ENCODE peak calls at places on chromosomes 12 and 14, in seven cellular contexts. One of them, this sample, is unnamed.

GRCh38 chr14:74302160-74302628 is 540 bp downstream of the ABCD4 start:
- DNase-seq in endothelial cell: no peak
- DNase-seq in fibroblast of mammary gland: peak
- DNase-seq in iris pigment epithelial cell: peak
- DNase-seq in effector memory CD8-positive, alpha-beta T cell: peak
- DNase-seq in T-helper 17 cell: no peak
- DNase-seq in thoracic aorta: no peak
- DNase-seq in this sample: no peak

GRCh38 chr12:21257172-21257571 is 77.5 kb downstream of the SLCO1A2 start:
- DNase-seq in endothelial cell: no peak
- DNase-seq in fibroblast of mammary gland: no peak
- DNase-seq in iris pigment epithelial cell: no peak
- DNase-seq in effector memory CD8-positive, alpha-beta T cell: no peak
- DNase-seq in T-helper 17 cell: no peak
- DNase-seq in thoracic aorta: no peak
- DNase-seq in this sample: no peak

GRCh38 chr12:58247633-58248032 is 306.3 kb downstream of the ATP23 start:
- DNase-seq in endothelial cell: no peak
- DNase-seq in fibroblast of mammary gland: no peak
- DNase-seq in iris pigment epithelial cell: no peak
- DNase-seq in effector memory CD8-positive, alpha-beta T cell: no peak
- DNase-seq in T-helper 17 cell: no peak
- DNase-seq in thoracic aorta: no peak
- DNase-seq in this sample: no peak

GRCh38 chr12:3611853-3612703 is 121.1 kb downstream of the PRMT8 start:
- DNase-seq in endothelial cell: no peak
- DNase-seq in fibroblast of mammary gland: no peak
- DNase-seq in iris pigment epithelial cell: no peak
- DNase-seq in effector memory CD8-positive, alpha-beta T cell: no peak
- DNase-seq in T-helper 17 cell: no peak
- DNase-seq in thoracic aorta: no peak
- DNase-seq in this sample: peak

GRCh38 chr14:96055065-96055752 is 16.0 kb downstream of the C14orf132 start:
- DNase-seq in endothelial cell: no peak
- DNase-seq in fibroblast of mammary gland: peak
- DNase-seq in iris pigment epithelial cell: no peak
- DNase-seq in effector memory CD8-positive, alpha-beta T cell: no peak
- DNase-seq in T-helper 17 cell: no peak
- DNase-seq in thoracic aorta: no peak
- DNase-seq in this sample: no peak

GRCh38 chr12:113299619-113300237 is 35.2 kb downstream of the SLC8B1 start:
- DNase-seq in endothelial cell: no peak
- DNase-seq in fibroblast of mammary gland: peak
- DNase-seq in iris pigment epithelial cell: peak
- DNase-seq in effector memory CD8-positive, alpha-beta T cell: no peak
- DNase-seq in T-helper 17 cell: no peak
- DNase-seq in thoracic aorta: peak
- DNase-seq in this sample: no peak

GRCh38 chr14:26841920-26842741 is 244.3 kb upstream of the NOVA1 start:
- DNase-seq in endothelial cell: no peak
- DNase-seq in fibroblast of mammary gland: peak
- DNase-seq in iris pigment epithelial cell: peak
- DNase-seq in effector memory CD8-positive, alpha-beta T cell: no peak
- DNase-seq in T-helper 17 cell: no peak
- DNase-seq in thoracic aorta: no peak
- DNase-seq in this sample: no peak

GRCh38 chr14:23171251-23171975 is 12.0 kb downstream of the SLC7A8 start:
- DNase-seq in endothelial cell: no peak
- DNase-seq in fibroblast of mammary gland: peak
- DNase-seq in iris pigment epithelial cell: no peak
- DNase-seq in effector memory CD8-positive, alpha-beta T cell: no peak
- DNase-seq in T-helper 17 cell: no peak
- DNase-seq in thoracic aorta: no peak
- DNase-seq in this sample: no peak

GRCh38 chr12:62800707-62801400 is 134.1 kb downstream of the PPM1H start:
- DNase-seq in endothelial cell: no peak
- DNase-seq in fibroblast of mammary gland: peak
- DNase-seq in iris pigment epithelial cell: no peak
- DNase-seq in effector memory CD8-positive, alpha-beta T cell: no peak
- DNase-seq in T-helper 17 cell: no peak
- DNase-seq in thoracic aorta: no peak
- DNase-seq in this sample: no peak

GRCh38 chr14:53055003-53055402 is 98.1 kb downstream of the DDHD1 start:
- DNase-seq in endothelial cell: no peak
- DNase-seq in fibroblast of mammary gland: peak
- DNase-seq in iris pigment epithelial cell: peak
- DNase-seq in effector memory CD8-positive, alpha-beta T cell: no peak
- DNase-seq in T-helper 17 cell: no peak
- DNase-seq in thoracic aorta: no peak
- DNase-seq in this sample: no peak

GRCh38 chr12:89382366-89382765 is 30.1 kb upstream of the DUSP6 start:
- DNase-seq in endothelial cell: no peak
- DNase-seq in fibroblast of mammary gland: no peak
- DNase-seq in iris pigment epithelial cell: no peak
- DNase-seq in effector memory CD8-positive, alpha-beta T cell: no peak
- DNase-seq in T-helper 17 cell: no peak
- DNase-seq in thoracic aorta: no peak
- DNase-seq in this sample: no peak

GRCh38 chr14:22824711-22825359 is 4.9 kb upstream of the MRPL52 start:
- DNase-seq in endothelial cell: no peak
- DNase-seq in fibroblast of mammary gland: peak
- DNase-seq in iris pigment epithelial cell: peak
- DNase-seq in effector memory CD8-positive, alpha-beta T cell: no peak
- DNase-seq in T-helper 17 cell: no peak
- DNase-seq in thoracic aorta: no peak
- DNase-seq in this sample: no peak

GRCh38 chr12:115632323-115632722 is 645.2 kb downstream of the MED13L start:
- DNase-seq in endothelial cell: no peak
- DNase-seq in fibroblast of mammary gland: peak
- DNase-seq in iris pigment epithelial cell: peak
- DNase-seq in effector memory CD8-positive, alpha-beta T cell: no peak
- DNase-seq in T-helper 17 cell: no peak
- DNase-seq in thoracic aorta: no peak
- DNase-seq in this sample: no peak

GRCh38 chr14:31965735-31966598 is 111.1 kb upstream of the ARHGAP5 start:
- DNase-seq in endothelial cell: no peak
- DNase-seq in fibroblast of mammary gland: no peak
- DNase-seq in iris pigment epithelial cell: peak
- DNase-seq in effector memory CD8-positive, alpha-beta T cell: no peak
- DNase-seq in T-helper 17 cell: no peak
- DNase-seq in thoracic aorta: no peak
- DNase-seq in this sample: no peak

GRCh38 chr12:57881035-57881973 is 34.8 kb upstream of the CTDSP2 start:
- DNase-seq in endothelial cell: no peak
- DNase-seq in fibroblast of mammary gland: peak
- DNase-seq in iris pigment epithelial cell: peak
- DNase-seq in effector memory CD8-positive, alpha-beta T cell: no peak
- DNase-seq in T-helper 17 cell: no peak
- DNase-seq in thoracic aorta: no peak
- DNase-seq in this sample: no peak

GRCh38 chr14:33634631-33635030 is 316.2 kb downstream of the EGLN3 start:
- DNase-seq in endothelial cell: no peak
- DNase-seq in fibroblast of mammary gland: peak
- DNase-seq in iris pigment epithelial cell: peak
- DNase-seq in effector memory CD8-positive, alpha-beta T cell: no peak
- DNase-seq in T-helper 17 cell: no peak
- DNase-seq in thoracic aorta: no peak
- DNase-seq in this sample: no peak

GRCh38 chr14:102057480-102058114 is 29.2 kb downstream of the HSP90AA1 start:
- DNase-seq in endothelial cell: no peak
- DNase-seq in fibroblast of mammary gland: no peak
- DNase-seq in iris pigment epithelial cell: no peak
- DNase-seq in effector memory CD8-positive, alpha-beta T cell: peak
- DNase-seq in T-helper 17 cell: no peak
- DNase-seq in thoracic aorta: no peak
- DNase-seq in this sample: no peak

GRCh38 chr14:77599894-77600293 is 16.5 kb downstream of the SPTLC2 start:
- DNase-seq in endothelial cell: no peak
- DNase-seq in fibroblast of mammary gland: no peak
- DNase-seq in iris pigment epithelial cell: no peak
- DNase-seq in effector memory CD8-positive, alpha-beta T cell: no peak
- DNase-seq in T-helper 17 cell: no peak
- DNase-seq in thoracic aorta: no peak
- DNase-seq in this sample: no peak

GRCh38 chr14:88251650-88252049 is 71.4 kb downstream of the KCNK10 start:
- DNase-seq in endothelial cell: no peak
- DNase-seq in fibroblast of mammary gland: no peak
- DNase-seq in iris pigment epithelial cell: no peak
- DNase-seq in effector memory CD8-positive, alpha-beta T cell: no peak
- DNase-seq in T-helper 17 cell: no peak
- DNase-seq in thoracic aorta: no peak
- DNase-seq in this sample: no peak

GRCh38 chr12:118302053-118302452 is 70.7 kb downstream of the TAOK3 start:
- DNase-seq in endothelial cell: no peak
- DNase-seq in fibroblast of mammary gland: peak
- DNase-seq in iris pigment epithelial cell: peak
- DNase-seq in effector memory CD8-positive, alpha-beta T cell: no peak
- DNase-seq in T-helper 17 cell: no peak
- DNase-seq in thoracic aorta: no peak
- DNase-seq in this sample: no peak

GRCh38 chr14:64688801-64689200 is 15.4 kb upstream of the PLEKHG3 start:
- DNase-seq in endothelial cell: no peak
- DNase-seq in fibroblast of mammary gland: no peak
- DNase-seq in iris pigment epithelial cell: no peak
- DNase-seq in effector memory CD8-positive, alpha-beta T cell: no peak
- DNase-seq in T-helper 17 cell: no peak
- DNase-seq in thoracic aorta: no peak
- DNase-seq in this sample: no peak

GRCh38 chr12:43826681-43827458 is 9.0 kb upstream of the TMEM117 start:
- DNase-seq in endothelial cell: no peak
- DNase-seq in fibroblast of mammary gland: no peak
- DNase-seq in iris pigment epithelial cell: peak
- DNase-seq in effector memory CD8-positive, alpha-beta T cell: no peak
- DNase-seq in T-helper 17 cell: no peak
- DNase-seq in thoracic aorta: no peak
- DNase-seq in this sample: no peak

GRCh38 chr12:121494093-121494787 is 86.6 kb downstream of the KDM2B start:
- DNase-seq in endothelial cell: peak
- DNase-seq in fibroblast of mammary gland: peak
- DNase-seq in iris pigment epithelial cell: peak
- DNase-seq in effector memory CD8-positive, alpha-beta T cell: peak
- DNase-seq in T-helper 17 cell: peak
- DNase-seq in thoracic aorta: no peak
- DNase-seq in this sample: no peak

GRCh38 chr14:68978550-68978911 is 571 bp downstream of the ACTN1 start:
- DNase-seq in endothelial cell: peak
- DNase-seq in fibroblast of mammary gland: no peak
- DNase-seq in iris pigment epithelial cell: peak
- DNase-seq in effector memory CD8-positive, alpha-beta T cell: no peak
- DNase-seq in T-helper 17 cell: peak
- DNase-seq in thoracic aorta: no peak
- DNase-seq in this sample: no peak

GRCh38 chr14:105180598-105181528 is at the start of gene NUDT14:
- DNase-seq in endothelial cell: peak
- DNase-seq in fibroblast of mammary gland: no peak
- DNase-seq in iris pigment epithelial cell: peak
- DNase-seq in effector memory CD8-positive, alpha-beta T cell: peak
- DNase-seq in T-helper 17 cell: peak
- DNase-seq in thoracic aorta: no peak
- DNase-seq in this sample: no peak

GRCh38 chr12:118136559-118137003 is 657 bp downstream of the PEBP1 start:
- DNase-seq in endothelial cell: peak
- DNase-seq in fibroblast of mammary gland: peak
- DNase-seq in iris pigment epithelial cell: peak
- DNase-seq in effector memory CD8-positive, alpha-beta T cell: peak
- DNase-seq in T-helper 17 cell: no peak
- DNase-seq in thoracic aorta: peak
- DNase-seq in this sample: peak

GRCh38 chr12:43988838-43989560 is 153.1 kb downstream of the TMEM117 start:
- DNase-seq in endothelial cell: no peak
- DNase-seq in fibroblast of mammary gland: peak
- DNase-seq in iris pigment epithelial cell: peak
- DNase-seq in effector memory CD8-positive, alpha-beta T cell: no peak
- DNase-seq in T-helper 17 cell: no peak
- DNase-seq in thoracic aorta: no peak
- DNase-seq in this sample: no peak

GRCh38 chr12:2311001-2311778 is 258.4 kb downstream of the CACNA1C start:
- DNase-seq in endothelial cell: no peak
- DNase-seq in fibroblast of mammary gland: peak
- DNase-seq in iris pigment epithelial cell: peak
- DNase-seq in effector memory CD8-positive, alpha-beta T cell: no peak
- DNase-seq in T-helper 17 cell: no peak
- DNase-seq in thoracic aorta: no peak
- DNase-seq in this sample: no peak

GRCh38 chr12:107794451-107794850 is 19.9 kb downstream of the ASCL4 start:
- DNase-seq in endothelial cell: no peak
- DNase-seq in fibroblast of mammary gland: no peak
- DNase-seq in iris pigment epithelial cell: no peak
- DNase-seq in effector memory CD8-positive, alpha-beta T cell: no peak
- DNase-seq in T-helper 17 cell: no peak
- DNase-seq in thoracic aorta: no peak
- DNase-seq in this sample: no peak

GRCh38 chr14:22996823-22997301 is 13.1 kb downstream of the C14orf93 start:
- DNase-seq in endothelial cell: no peak
- DNase-seq in fibroblast of mammary gland: peak
- DNase-seq in iris pigment epithelial cell: peak
- DNase-seq in effector memory CD8-positive, alpha-beta T cell: no peak
- DNase-seq in T-helper 17 cell: no peak
- DNase-seq in thoracic aorta: no peak
- DNase-seq in this sample: no peak

GRCh38 chr14:34931206-34931605 is 51.6 kb upstream of the SRP54 start:
- DNase-seq in endothelial cell: no peak
- DNase-seq in fibroblast of mammary gland: peak
- DNase-seq in iris pigment epithelial cell: peak
- DNase-seq in effector memory CD8-positive, alpha-beta T cell: peak
- DNase-seq in T-helper 17 cell: peak
- DNase-seq in thoracic aorta: no peak
- DNase-seq in this sample: no peak

GRCh38 chr14:88706425-88706824 is 86.3 kb downstream of the EML5 start:
- DNase-seq in endothelial cell: no peak
- DNase-seq in fibroblast of mammary gland: peak
- DNase-seq in iris pigment epithelial cell: peak
- DNase-seq in effector memory CD8-positive, alpha-beta T cell: no peak
- DNase-seq in T-helper 17 cell: no peak
- DNase-seq in thoracic aorta: no peak
- DNase-seq in this sample: no peak

GRCh38 chr12:93322784-93323183 is 54.9 kb upstream of the NUDT4 start:
- DNase-seq in endothelial cell: no peak
- DNase-seq in fibroblast of mammary gland: peak
- DNase-seq in iris pigment epithelial cell: peak
- DNase-seq in effector memory CD8-positive, alpha-beta T cell: no peak
- DNase-seq in T-helper 17 cell: no peak
- DNase-seq in thoracic aorta: no peak
- DNase-seq in this sample: no peak

GRCh38 chr14:61178226-61179060 is 102.7 kb downstream of the TMEM30B start:
- DNase-seq in endothelial cell: no peak
- DNase-seq in fibroblast of mammary gland: peak
- DNase-seq in iris pigment epithelial cell: peak
- DNase-seq in effector memory CD8-positive, alpha-beta T cell: no peak
- DNase-seq in T-helper 17 cell: no peak
- DNase-seq in thoracic aorta: no peak
- DNase-seq in this sample: no peak

GRCh38 chr12:106747973-106748436 is 26.5 kb upstream of the RIC8B start:
- DNase-seq in endothelial cell: no peak
- DNase-seq in fibroblast of mammary gland: no peak
- DNase-seq in iris pigment epithelial cell: no peak
- DNase-seq in effector memory CD8-positive, alpha-beta T cell: peak
- DNase-seq in T-helper 17 cell: no peak
- DNase-seq in thoracic aorta: no peak
- DNase-seq in this sample: no peak

GRCh38 chr14:69260246-69260978 is 454 bp downstream of the GALNT16 start:
- DNase-seq in endothelial cell: peak
- DNase-seq in fibroblast of mammary gland: no peak
- DNase-seq in iris pigment epithelial cell: peak
- DNase-seq in effector memory CD8-positive, alpha-beta T cell: no peak
- DNase-seq in T-helper 17 cell: no peak
- DNase-seq in thoracic aorta: no peak
- DNase-seq in this sample: no peak

This sample was measured in CD14-positive monocyte.